ENCODE peak calls at places on chromosomes 2 and 18, in eight cellular contexts. One of them, this sample, is unnamed.

GRCh38 chr2:232551289-232551688 is 800 bp downstream of the EIF4E2 start:
- DNase-seq in activated T-cell treated with anti-CD3 and anti-CD28 coated beads for 24 hours: no peak
- DNase-seq in SW 1271: no peak
- DNase-seq in SHP77: no peak
- DNase-seq in HCT116: no peak
- DNase-seq in stimulated activated CD8-positive, alpha-beta memory T cell treated with anti-CD3 and anti-CD28 coated beads, Interleukin-15, amount 100 ng/mL, for 1 hour: no peak
- DNase-seq in H7: no peak
- DNase-seq in T-cell: no peak
- DNase-seq in this sample: peak; percentile 21

GRCh38 chr2:197254776-197255521 is 55.6 kb downstream of the ANKRD44 start:
- DNase-seq in T-cell: no peak
- DNase-seq in HCT116: no peak
- DNase-seq in SW 1271: no peak
- DNase-seq in stimulated activated CD8-positive, alpha-beta memory T cell treated with anti-CD3 and anti-CD28 coated beads, Interleukin-15, amount 100 ng/mL, for 1 hour: no peak
- DNase-seq in SHP77: no peak
- DNase-seq in H7: no peak
- DNase-seq in activated T-cell treated with anti-CD3 and anti-CD28 coated beads for 24 hours: no peak
- DNase-seq in this sample: no peak

GRCh38 chr2:168155036-168155435 is 92.4 kb downstream of the STK39 start:
- DNase-seq in HCT116: no peak
- DNase-seq in SW 1271: no peak
- DNase-seq in T-cell: no peak
- DNase-seq in SHP77: no peak
- DNase-seq in stimulated activated CD8-positive, alpha-beta memory T cell treated with anti-CD3 and anti-CD28 coated beads, Interleukin-15, amount 100 ng/mL, for 1 hour: no peak
- DNase-seq in activated T-cell treated with anti-CD3 and anti-CD28 coated beads for 24 hours: no peak
- DNase-seq in H7: no peak
- DNase-seq in this sample: no peak

GRCh38 chr2:127615511-127616166 is 30.3 kb upstream of the GPR17 start:
- DNase-seq in activated T-cell treated with anti-CD3 and anti-CD28 coated beads for 24 hours: no peak
- DNase-seq in HCT116: no peak
- DNase-seq in T-cell: no peak
- DNase-seq in SHP77: no peak
- DNase-seq in SW 1271: no peak
- DNase-seq in H7: peak; percentile 24
- DNase-seq in stimulated activated CD8-positive, alpha-beta memory T cell treated with anti-CD3 and anti-CD28 coated beads, Interleukin-15, amount 100 ng/mL, for 1 hour: no peak
- DNase-seq in this sample: no peak

GRCh38 chr2:99140056-99140859 is 1.2 kb upstream of the C2orf15 start:
- DNase-seq in SHP77: peak; percentile 47
- DNase-seq in HCT116: no peak
- DNase-seq in SW 1271: no peak
- DNase-seq in T-cell: no peak
- DNase-seq in stimulated activated CD8-positive, alpha-beta memory T cell treated with anti-CD3 and anti-CD28 coated beads, Interleukin-15, amount 100 ng/mL, for 1 hour: no peak
- DNase-seq in activated T-cell treated with anti-CD3 and anti-CD28 coated beads for 24 hours: no peak
- DNase-seq in H7: no peak
- DNase-seq in this sample: no peak

GRCh38 chr2:225165052-225165451 is 122.8 kb upstream of the DOCK10 start:
- DNase-seq in HCT116: no peak
- DNase-seq in stimulated activated CD8-positive, alpha-beta memory T cell treated with anti-CD3 and anti-CD28 coated beads, Interleukin-15, amount 100 ng/mL, for 1 hour: no peak
- DNase-seq in activated T-cell treated with anti-CD3 and anti-CD28 coated beads for 24 hours: no peak
- DNase-seq in T-cell: no peak
- DNase-seq in SHP77: no peak
- DNase-seq in SW 1271: no peak
- DNase-seq in H7: no peak
- DNase-seq in this sample: no peak

GRCh38 chr2:225207026-225207425 is 164.8 kb upstream of the DOCK10 start:
- DNase-seq in T-cell: no peak
- DNase-seq in SHP77: peak; percentile 10
- DNase-seq in SW 1271: no peak
- DNase-seq in stimulated activated CD8-positive, alpha-beta memory T cell treated with anti-CD3 and anti-CD28 coated beads, Interleukin-15, amount 100 ng/mL, for 1 hour: no peak
- DNase-seq in H7: no peak
- DNase-seq in activated T-cell treated with anti-CD3 and anti-CD28 coated beads for 24 hours: no peak
- DNase-seq in HCT116: no peak
- DNase-seq in this sample: no peak

GRCh38 chr2:47056374-47056773 is 98.7 kb downstream of the STPG4 start:
- DNase-seq in H7: peak; percentile 87
- DNase-seq in SHP77: no peak
- DNase-seq in stimulated activated CD8-positive, alpha-beta memory T cell treated with anti-CD3 and anti-CD28 coated beads, Interleukin-15, amount 100 ng/mL, for 1 hour: no peak
- DNase-seq in SW 1271: no peak
- DNase-seq in HCT116: no peak
- DNase-seq in T-cell: no peak
- DNase-seq in activated T-cell treated with anti-CD3 and anti-CD28 coated beads for 24 hours: no peak
- DNase-seq in this sample: no peak

GRCh38 chr2:218821605-218822211 is 9.9 kb downstream of the PRKAG3 start:
- DNase-seq in stimulated activated CD8-positive, alpha-beta memory T cell treated with anti-CD3 and anti-CD28 coated beads, Interleukin-15, amount 100 ng/mL, for 1 hour: no peak
- DNase-seq in activated T-cell treated with anti-CD3 and anti-CD28 coated beads for 24 hours: no peak
- DNase-seq in T-cell: no peak
- DNase-seq in SHP77: no peak
- DNase-seq in SW 1271: no peak
- DNase-seq in HCT116: no peak
- DNase-seq in H7: no peak
- DNase-seq in this sample: no peak

GRCh38 chr18:57950542-57950941 is 93.5 kb upstream of the NEDD4L start:
- DNase-seq in SW 1271: no peak
- DNase-seq in SHP77: no peak
- DNase-seq in stimulated activated CD8-positive, alpha-beta memory T cell treated with anti-CD3 and anti-CD28 coated beads, Interleukin-15, amount 100 ng/mL, for 1 hour: no peak
- DNase-seq in activated T-cell treated with anti-CD3 and anti-CD28 coated beads for 24 hours: no peak
- DNase-seq in HCT116: no peak
- DNase-seq in H7: no peak
- DNase-seq in T-cell: no peak
- DNase-seq in this sample: no peak

GRCh38 chr2:37588316-37588777 is 83.1 kb downstream of the CDC42EP3 start:
- DNase-seq in activated T-cell treated with anti-CD3 and anti-CD28 coated beads for 24 hours: no peak
- DNase-seq in H7: peak; percentile 5
- DNase-seq in SW 1271: no peak
- DNase-seq in SHP77: no peak
- DNase-seq in stimulated activated CD8-positive, alpha-beta memory T cell treated with anti-CD3 and anti-CD28 coated beads, Interleukin-15, amount 100 ng/mL, for 1 hour: no peak
- DNase-seq in HCT116: peak; percentile 79
- DNase-seq in T-cell: no peak
- DNase-seq in this sample: no peak

GRCh38 chr2:23760746-23761145 is 166.2 kb downstream of the ATAD2B start:
- DNase-seq in stimulated activated CD8-positive, alpha-beta memory T cell treated with anti-CD3 and anti-CD28 coated beads, Interleukin-15, amount 100 ng/mL, for 1 hour: no peak
- DNase-seq in T-cell: no peak
- DNase-seq in HCT116: peak; percentile 18
- DNase-seq in activated T-cell treated with anti-CD3 and anti-CD28 coated beads for 24 hours: no peak
- DNase-seq in SHP77: no peak
- DNase-seq in SW 1271: no peak
- DNase-seq in H7: no peak
- DNase-seq in this sample: no peak

GRCh38 chr18:55509631-55510372 is 78.2 kb downstream of the TCF4 start:
- DNase-seq in T-cell: no peak
- DNase-seq in HCT116: no peak
- DNase-seq in SHP77: no peak
- DNase-seq in activated T-cell treated with anti-CD3 and anti-CD28 coated beads for 24 hours: no peak
- DNase-seq in SW 1271: no peak
- DNase-seq in stimulated activated CD8-positive, alpha-beta memory T cell treated with anti-CD3 and anti-CD28 coated beads, Interleukin-15, amount 100 ng/mL, for 1 hour: no peak
- DNase-seq in H7: no peak
- DNase-seq in this sample: no peak

GRCh38 chr2:230170532-230170931 is 49.3 kb downstream of the SP110 start:
- DNase-seq in SHP77: peak; percentile 70
- DNase-seq in stimulated activated CD8-positive, alpha-beta memory T cell treated with anti-CD3 and anti-CD28 coated beads, Interleukin-15, amount 100 ng/mL, for 1 hour: no peak
- DNase-seq in SW 1271: no peak
- DNase-seq in H7: no peak
- DNase-seq in T-cell: no peak
- DNase-seq in activated T-cell treated with anti-CD3 and anti-CD28 coated beads for 24 hours: no peak
- DNase-seq in HCT116: no peak
- DNase-seq in this sample: peak; percentile 72

GRCh38 chr2:201901770-201902169 is 95.4 kb downstream of the CDK15 start:
- DNase-seq in stimulated activated CD8-positive, alpha-beta memory T cell treated with anti-CD3 and anti-CD28 coated beads, Interleukin-15, amount 100 ng/mL, for 1 hour: no peak
- DNase-seq in SHP77: no peak
- DNase-seq in T-cell: no peak
- DNase-seq in activated T-cell treated with anti-CD3 and anti-CD28 coated beads for 24 hours: no peak
- DNase-seq in H7: no peak
- DNase-seq in SW 1271: no peak
- DNase-seq in HCT116: no peak
- DNase-seq in this sample: no peak

GRCh38 chr18:46069524-46069923 is 2.5 kb downstream of the PSTPIP2 start:
- DNase-seq in T-cell: no peak
- DNase-seq in SW 1271: no peak
- DNase-seq in activated T-cell treated with anti-CD3 and anti-CD28 coated beads for 24 hours: no peak
- DNase-seq in SHP77: no peak
- DNase-seq in H7: no peak
- DNase-seq in HCT116: no peak
- DNase-seq in stimulated activated CD8-positive, alpha-beta memory T cell treated with anti-CD3 and anti-CD28 coated beads, Interleukin-15, amount 100 ng/mL, for 1 hour: no peak
- DNase-seq in this sample: no peak

GRCh38 chr18:59141294-59142068 is 1.8 kb downstream of the SEC11C start:
- DNase-seq in SHP77: peak; percentile 69
- DNase-seq in activated T-cell treated with anti-CD3 and anti-CD28 coated beads for 24 hours: no peak
- DNase-seq in T-cell: no peak
- DNase-seq in SW 1271: no peak
- DNase-seq in stimulated activated CD8-positive, alpha-beta memory T cell treated with anti-CD3 and anti-CD28 coated beads, Interleukin-15, amount 100 ng/mL, for 1 hour: no peak
- DNase-seq in H7: no peak
- DNase-seq in HCT116: no peak
- DNase-seq in this sample: no peak

GRCh38 chr2:132804045-132804444 is 134.0 kb upstream of the LYPD1 start:
- DNase-seq in SHP77: peak; percentile 63
- DNase-seq in activated T-cell treated with anti-CD3 and anti-CD28 coated beads for 24 hours: no peak
- DNase-seq in T-cell: no peak
- DNase-seq in stimulated activated CD8-positive, alpha-beta memory T cell treated with anti-CD3 and anti-CD28 coated beads, Interleukin-15, amount 100 ng/mL, for 1 hour: no peak
- DNase-seq in HCT116: no peak
- DNase-seq in H7: no peak
- DNase-seq in SW 1271: no peak
- DNase-seq in this sample: peak; percentile 1

GRCh38 chr2:160918909-160919503 is 241.2 kb upstream of the TANK start:
- DNase-seq in H7: peak; percentile 54
- DNase-seq in stimulated activated CD8-positive, alpha-beta memory T cell treated with anti-CD3 and anti-CD28 coated beads, Interleukin-15, amount 100 ng/mL, for 1 hour: no peak
- DNase-seq in activated T-cell treated with anti-CD3 and anti-CD28 coated beads for 24 hours: no peak
- DNase-seq in SHP77: no peak
- DNase-seq in T-cell: peak; percentile 3
- DNase-seq in HCT116: peak; percentile 21
- DNase-seq in SW 1271: no peak
- DNase-seq in this sample: no peak

GRCh38 chr18:3321133-3321812 is 59.3 kb downstream of the MYL12B start:
- DNase-seq in stimulated activated CD8-positive, alpha-beta memory T cell treated with anti-CD3 and anti-CD28 coated beads, Interleukin-15, amount 100 ng/mL, for 1 hour: no peak
- DNase-seq in activated T-cell treated with anti-CD3 and anti-CD28 coated beads for 24 hours: no peak
- DNase-seq in SHP77: no peak
- DNase-seq in T-cell: no peak
- DNase-seq in H7: no peak
- DNase-seq in SW 1271: no peak
- DNase-seq in HCT116: no peak
- DNase-seq in this sample: no peak

GRCh38 chr2:10097352-10098148 is 17.3 kb upstream of the CYS1 start:
- DNase-seq in stimulated activated CD8-positive, alpha-beta memory T cell treated with anti-CD3 and anti-CD28 coated beads, Interleukin-15, amount 100 ng/mL, for 1 hour: no peak
- DNase-seq in H7: peak; percentile 95
- DNase-seq in activated T-cell treated with anti-CD3 and anti-CD28 coated beads for 24 hours: no peak
- DNase-seq in SW 1271: peak; percentile 55
- DNase-seq in T-cell: no peak
- DNase-seq in HCT116: no peak
- DNase-seq in SHP77: peak; percentile 66
- DNase-seq in this sample: no peak

GRCh38 chr18:31400191-31400590 is 23.6 kb downstream of the DSG4 start:
- DNase-seq in activated T-cell treated with anti-CD3 and anti-CD28 coated beads for 24 hours: no peak
- DNase-seq in HCT116: no peak
- DNase-seq in SW 1271: no peak
- DNase-seq in stimulated activated CD8-positive, alpha-beta memory T cell treated with anti-CD3 and anti-CD28 coated beads, Interleukin-15, amount 100 ng/mL, for 1 hour: no peak
- DNase-seq in H7: no peak
- DNase-seq in SHP77: no peak
- DNase-seq in T-cell: no peak
- DNase-seq in this sample: no peak

GRCh38 chr2:232330068-232330999 is 48.2 kb upstream of the ALPP start:
- DNase-seq in T-cell: no peak
- DNase-seq in HCT116: no peak
- DNase-seq in activated T-cell treated with anti-CD3 and anti-CD28 coated beads for 24 hours: no peak
- DNase-seq in H7: peak; percentile 88
- DNase-seq in SHP77: no peak
- DNase-seq in stimulated activated CD8-positive, alpha-beta memory T cell treated with anti-CD3 and anti-CD28 coated beads, Interleukin-15, amount 100 ng/mL, for 1 hour: no peak
- DNase-seq in SW 1271: no peak
- DNase-seq in this sample: no peak

GRCh38 chr2:7430421-7430868 is 513.2 kb downstream of the RNF144A start:
- DNase-seq in activated T-cell treated with anti-CD3 and anti-CD28 coated beads for 24 hours: no peak
- DNase-seq in stimulated activated CD8-positive, alpha-beta memory T cell treated with anti-CD3 and anti-CD28 coated beads, Interleukin-15, amount 100 ng/mL, for 1 hour: no peak
- DNase-seq in T-cell: no peak
- DNase-seq in SHP77: no peak
- DNase-seq in HCT116: no peak
- DNase-seq in SW 1271: no peak
- DNase-seq in H7: no peak
- DNase-seq in this sample: no peak

GRCh38 chr2:70627499-70627898 is 73.9 kb upstream of the TGFA start:
- DNase-seq in activated T-cell treated with anti-CD3 and anti-CD28 coated beads for 24 hours: no peak
- DNase-seq in SW 1271: no peak
- DNase-seq in HCT116: no peak
- DNase-seq in stimulated activated CD8-positive, alpha-beta memory T cell treated with anti-CD3 and anti-CD28 coated beads, Interleukin-15, amount 100 ng/mL, for 1 hour: no peak
- DNase-seq in T-cell: no peak
- DNase-seq in SHP77: peak; percentile 58
- DNase-seq in H7: no peak
- DNase-seq in this sample: no peak